ENCODE peak calls at places on chromosomes 11 and 22, in nine cellular contexts. One of them, this sample, is unnamed.

GRCh38 chr11:120227228-120227852 is 12.6 kb upstream of the POU2F3 start:
- DNase-seq in right lobe of liver: no peak
- DNase-seq in sigmoid colon: peak
- DNase-seq in CD8-positive, alpha-beta memory T cell: no peak
- DNase-seq in tibial artery: no peak
- DNase-seq in foreskin keratinocyte: no peak
- DNase-seq in IMR-90: no peak
- DNase-seq in A549: no peak
- DNase-seq in colonic mucosa: no peak
- DNase-seq in this sample: no peak

GRCh38 chr11:44235765-44236201 is 74.2 kb downstream of the ALX4 start:
- DNase-seq in IMR-90: peak
- DNase-seq in foreskin keratinocyte: no peak
- DNase-seq in colonic mucosa: no peak
- DNase-seq in CD8-positive, alpha-beta memory T cell: no peak
- DNase-seq in tibial artery: no peak
- DNase-seq in sigmoid colon: no peak
- DNase-seq in A549: no peak
- DNase-seq in right lobe of liver: no peak
- DNase-seq in this sample: no peak

GRCh38 chr22:23183107-23183698 is 2.9 kb downstream of the BCR start:
- DNase-seq in A549: no peak
- DNase-seq in right lobe of liver: no peak
- DNase-seq in CD8-positive, alpha-beta memory T cell: no peak
- DNase-seq in tibial artery: peak
- DNase-seq in sigmoid colon: no peak
- DNase-seq in foreskin keratinocyte: no peak
- DNase-seq in colonic mucosa: peak
- DNase-seq in IMR-90: peak
- DNase-seq in this sample: no peak

GRCh38 chr11:126491092-126491491 is 135.6 kb downstream of the ST3GAL4 start:
- DNase-seq in sigmoid colon: peak
- DNase-seq in IMR-90: no peak
- DNase-seq in tibial artery: no peak
- DNase-seq in colonic mucosa: no peak
- DNase-seq in right lobe of liver: no peak
- DNase-seq in CD8-positive, alpha-beta memory T cell: no peak
- DNase-seq in A549: no peak
- DNase-seq in foreskin keratinocyte: no peak
- DNase-seq in this sample: no peak

GRCh38 chr11:27701262-27702105 is 1.2 kb upstream of the BDNF start:
- DNase-seq in colonic mucosa: peak
- DNase-seq in CD8-positive, alpha-beta memory T cell: no peak
- DNase-seq in right lobe of liver: no peak
- DNase-seq in sigmoid colon: no peak
- DNase-seq in IMR-90: peak
- DNase-seq in A549: peak
- DNase-seq in foreskin keratinocyte: no peak
- DNase-seq in tibial artery: peak
- DNase-seq in this sample: no peak

GRCh38 chr11:79493555-79494171 is 52.8 kb upstream of the TENM4 start:
- DNase-seq in sigmoid colon: peak
- DNase-seq in A549: peak
- DNase-seq in tibial artery: peak
- DNase-seq in CD8-positive, alpha-beta memory T cell: no peak
- DNase-seq in IMR-90: peak
- DNase-seq in foreskin keratinocyte: peak
- DNase-seq in colonic mucosa: peak
- DNase-seq in right lobe of liver: peak
- DNase-seq in this sample: no peak

GRCh38 chr11:75475767-75476650 is 43.0 kb upstream of the KLHL35 start:
- DNase-seq in IMR-90: peak
- DNase-seq in sigmoid colon: no peak
- DNase-seq in foreskin keratinocyte: peak
- DNase-seq in tibial artery: no peak
- DNase-seq in right lobe of liver: no peak
- DNase-seq in CD8-positive, alpha-beta memory T cell: peak
- DNase-seq in A549: no peak
- DNase-seq in colonic mucosa: peak
- DNase-seq in this sample: no peak

GRCh38 chr11:47152953-47153950 is 23.4 kb downstream of the ARFGAP2 start:
- DNase-seq in colonic mucosa: peak
- DNase-seq in CD8-positive, alpha-beta memory T cell: peak
- DNase-seq in IMR-90: peak
- DNase-seq in sigmoid colon: peak
- DNase-seq in tibial artery: peak
- DNase-seq in A549: peak
- DNase-seq in foreskin keratinocyte: peak
- DNase-seq in right lobe of liver: peak
- DNase-seq in this sample: no peak

GRCh38 chr11:1373536-1374214 is 16.1 kb upstream of the BRSK2 start:
- DNase-seq in CD8-positive, alpha-beta memory T cell: no peak
- DNase-seq in right lobe of liver: no peak
- DNase-seq in foreskin keratinocyte: no peak
- DNase-seq in A549: no peak
- DNase-seq in colonic mucosa: no peak
- DNase-seq in IMR-90: peak
- DNase-seq in sigmoid colon: no peak
- DNase-seq in tibial artery: no peak
- DNase-seq in this sample: no peak

GRCh38 chr22:46542011-46542985 is 4.9 kb upstream of the CELSR1 start:
- DNase-seq in tibial artery: peak
- DNase-seq in right lobe of liver: peak
- DNase-seq in A549: peak
- DNase-seq in CD8-positive, alpha-beta memory T cell: peak
- DNase-seq in colonic mucosa: peak
- DNase-seq in IMR-90: peak
- DNase-seq in sigmoid colon: peak
- DNase-seq in foreskin keratinocyte: peak
- DNase-seq in this sample: no peak

GRCh38 chr11:33310720-33311500 is 53.7 kb downstream of the HIPK3 start:
- DNase-seq in CD8-positive, alpha-beta memory T cell: no peak
- DNase-seq in foreskin keratinocyte: no peak
- DNase-seq in right lobe of liver: no peak
- DNase-seq in tibial artery: no peak
- DNase-seq in colonic mucosa: no peak
- DNase-seq in A549: no peak
- DNase-seq in sigmoid colon: no peak
- DNase-seq in IMR-90: peak
- DNase-seq in this sample: no peak

GRCh38 chr11:121523581-121524232 is 70.9 kb upstream of the SORL1-AS1 start:
- DNase-seq in IMR-90: no peak
- DNase-seq in foreskin keratinocyte: no peak
- DNase-seq in tibial artery: no peak
- DNase-seq in right lobe of liver: no peak
- DNase-seq in sigmoid colon: no peak
- DNase-seq in CD8-positive, alpha-beta memory T cell: no peak
- DNase-seq in colonic mucosa: no peak
- DNase-seq in A549: no peak
- DNase-seq in this sample: no peak
- H3K27ac ChIP-seq in IMR-90: no peak
- H3K27ac ChIP-seq in foreskin keratinocyte: no peak
- H3K27ac ChIP-seq in tibial artery: peak
- H3K27ac ChIP-seq in right lobe of liver: no peak
- H3K27ac ChIP-seq in sigmoid colon: no peak
- H3K27ac ChIP-seq in CD8-positive, alpha-beta memory T cell: no peak
- H3K27ac ChIP-seq in colonic mucosa: no peak
- H3K27ac ChIP-seq in A549: no peak
- H3K27ac ChIP-seq in this sample: no peak

DNA sequence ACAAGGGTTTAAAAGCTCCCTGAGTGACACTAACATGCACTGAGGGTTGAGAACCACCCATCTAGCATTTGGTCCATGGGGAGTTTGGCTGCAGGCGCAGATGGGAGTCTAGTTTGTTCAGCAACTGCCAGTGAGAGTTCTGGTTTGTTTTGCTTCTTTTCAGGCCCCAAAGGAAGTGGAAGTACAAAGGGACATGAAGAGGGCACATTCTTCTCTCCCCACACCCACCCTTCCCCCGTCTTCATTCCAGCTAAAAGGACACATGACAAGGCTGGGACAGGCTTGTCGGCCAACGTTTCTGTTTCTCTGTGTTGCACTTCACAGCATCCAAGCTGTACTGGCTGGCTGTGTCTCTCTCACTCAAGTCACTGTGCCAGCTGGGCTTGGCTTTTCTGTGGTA is 8.2 kb upstream of the ENDOD1 start:
- DNase-seq in right lobe of liver: no peak
- DNase-seq in A549: no peak
- DNase-seq in foreskin keratinocyte: no peak
- DNase-seq in colonic mucosa: no peak
- DNase-seq in CD8-positive, alpha-beta memory T cell: no peak
- DNase-seq in sigmoid colon: peak
- DNase-seq in tibial artery: peak
- DNase-seq in IMR-90: no peak
- DNase-seq in this sample: no peak
- H3K27ac ChIP-seq in right lobe of liver: peak
- H3K27ac ChIP-seq in A549: no peak
- H3K27ac ChIP-seq in foreskin keratinocyte: no peak
- H3K27ac ChIP-seq in colonic mucosa: no peak
- H3K27ac ChIP-seq in CD8-positive, alpha-beta memory T cell: no peak
- H3K27ac ChIP-seq in sigmoid colon: peak
- H3K27ac ChIP-seq in tibial artery: peak
- H3K27ac ChIP-seq in IMR-90: no peak
- H3K27ac ChIP-seq in this sample: no peak

GRCh38 chr11:2885676-2886081 is at the start of gene CDKN1C:
- DNase-seq in CD8-positive, alpha-beta memory T cell: peak
- DNase-seq in right lobe of liver: peak
- DNase-seq in tibial artery: peak
- DNase-seq in foreskin keratinocyte: peak
- DNase-seq in colonic mucosa: peak
- DNase-seq in sigmoid colon: peak
- DNase-seq in A549: peak
- DNase-seq in IMR-90: peak
- DNase-seq in this sample: no peak

GRCh38 chr11:2885017-2885675 is 429 bp downstream of the CDKN1C start:
- DNase-seq in right lobe of liver: no peak
- DNase-seq in colonic mucosa: peak
- DNase-seq in CD8-positive, alpha-beta memory T cell: peak
- DNase-seq in sigmoid colon: peak
- DNase-seq in IMR-90: peak
- DNase-seq in foreskin keratinocyte: peak
- DNase-seq in tibial artery: peak
- DNase-seq in A549: peak
- DNase-seq in this sample: no peak

GRCh38 chr11:2884424-2884815 is 1.2 kb downstream of the CDKN1C start:
- DNase-seq in sigmoid colon: peak
- DNase-seq in foreskin keratinocyte: no peak
- DNase-seq in tibial artery: peak
- DNase-seq in IMR-90: no peak
- DNase-seq in right lobe of liver: no peak
- DNase-seq in CD8-positive, alpha-beta memory T cell: no peak
- DNase-seq in colonic mucosa: no peak
- DNase-seq in A549: no peak
- DNase-seq in this sample: no peak

GRCh38 chr11:2882681-2883110 is 2.9 kb downstream of the CDKN1C start:
- DNase-seq in foreskin keratinocyte: no peak
- DNase-seq in A549: no peak
- DNase-seq in sigmoid colon: no peak
- DNase-seq in right lobe of liver: no peak
- DNase-seq in tibial artery: no peak
- DNase-seq in CD8-positive, alpha-beta memory T cell: no peak
- DNase-seq in colonic mucosa: no peak
- DNase-seq in IMR-90: no peak
- DNase-seq in this sample: no peak

DNA sequence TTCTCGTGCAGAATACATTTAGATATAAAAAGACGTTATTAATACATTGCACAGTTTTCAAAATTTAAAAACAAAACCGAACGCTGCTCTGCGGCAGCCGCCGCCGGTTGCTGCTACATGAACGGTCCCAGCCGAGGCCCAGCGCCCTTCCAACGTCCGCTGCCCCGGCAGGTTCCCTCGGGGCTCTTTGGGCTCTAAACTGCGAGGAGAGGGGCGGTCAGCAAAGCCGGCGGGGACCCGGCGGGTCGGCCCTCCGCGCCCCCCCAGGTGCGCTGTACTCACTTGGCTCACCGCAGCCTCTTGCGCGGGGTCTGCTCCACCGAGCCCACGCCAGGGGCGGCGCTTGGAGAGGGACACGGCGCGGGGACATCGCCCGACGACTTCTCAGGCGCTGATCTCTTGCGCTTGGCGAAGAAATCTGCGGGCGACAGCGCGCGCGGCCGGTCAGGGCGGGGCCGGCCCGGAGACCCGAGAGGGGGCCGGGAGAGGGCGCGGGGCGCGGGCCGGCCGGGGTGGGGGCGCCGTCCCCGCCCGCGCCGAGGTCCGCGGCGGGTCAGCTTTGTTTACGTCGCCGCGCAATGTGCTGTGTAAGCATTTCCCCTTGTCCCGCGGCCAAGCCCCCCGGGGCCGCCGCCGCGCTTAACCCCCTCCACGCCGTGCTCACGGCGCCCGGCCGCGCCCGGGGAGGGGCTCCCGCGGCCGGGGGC is 1.7 kb downstream of the CDKN1C start:
- DNase-seq in foreskin keratinocyte: no peak
- DNase-seq in A549: no peak
- DNase-seq in colonic mucosa: no peak
- DNase-seq in tibial artery: peak
- DNase-seq in CD8-positive, alpha-beta memory T cell: no peak
- DNase-seq in IMR-90: no peak
- DNase-seq in right lobe of liver: no peak
- DNase-seq in sigmoid colon: no peak
- DNase-seq in this sample: no peak
- H3K27ac ChIP-seq in foreskin keratinocyte: no peak
- H3K27ac ChIP-seq in A549: peak
- H3K27ac ChIP-seq in colonic mucosa: no peak
- H3K27ac ChIP-seq in tibial artery: peak
- H3K27ac ChIP-seq in CD8-positive, alpha-beta memory T cell: no peak
- H3K27ac ChIP-seq in IMR-90: peak
- H3K27ac ChIP-seq in right lobe of liver: peak
- H3K27ac ChIP-seq in sigmoid colon: peak
- H3K27ac ChIP-seq in this sample: no peak

GRCh38 chr11:8768625-8769333 is 86.2 kb downstream of the RPL27A start:
- DNase-seq in CD8-positive, alpha-beta memory T cell: no peak
- DNase-seq in foreskin keratinocyte: peak
- DNase-seq in A549: peak
- DNase-seq in sigmoid colon: no peak
- DNase-seq in right lobe of liver: no peak
- DNase-seq in colonic mucosa: no peak
- DNase-seq in IMR-90: peak
- DNase-seq in tibial artery: peak
- DNase-seq in this sample: no peak

GRCh38 chr11:8765294-8765693 is 82.7 kb downstream of the RPL27A start:
- DNase-seq in sigmoid colon: no peak
- DNase-seq in right lobe of liver: no peak
- DNase-seq in A549: peak
- DNase-seq in tibial artery: no peak
- DNase-seq in foreskin keratinocyte: peak
- DNase-seq in IMR-90: peak
- DNase-seq in colonic mucosa: no peak
- DNase-seq in CD8-positive, alpha-beta memory T cell: no peak
- DNase-seq in this sample: no peak

GRCh38 chr11:8767466-8768142 is 85.0 kb downstream of the RPL27A start:
- DNase-seq in A549: no peak
- DNase-seq in colonic mucosa: no peak
- DNase-seq in IMR-90: no peak
- DNase-seq in foreskin keratinocyte: peak
- DNase-seq in right lobe of liver: no peak
- DNase-seq in tibial artery: no peak
- DNase-seq in CD8-positive, alpha-beta memory T cell: no peak
- DNase-seq in sigmoid colon: no peak
- DNase-seq in this sample: no peak

GRCh38 chr11:8766993-8767374 is 84.4 kb downstream of the RPL27A start:
- DNase-seq in tibial artery: no peak
- DNase-seq in A549: no peak
- DNase-seq in sigmoid colon: no peak
- DNase-seq in CD8-positive, alpha-beta memory T cell: no peak
- DNase-seq in IMR-90: no peak
- DNase-seq in colonic mucosa: no peak
- DNase-seq in foreskin keratinocyte: no peak
- DNase-seq in right lobe of liver: no peak
- DNase-seq in this sample: no peak

GRCh38 chr11:8766043-8766992 is 83.7 kb downstream of the RPL27A start:
- DNase-seq in colonic mucosa: no peak
- DNase-seq in CD8-positive, alpha-beta memory T cell: no peak
- DNase-seq in tibial artery: no peak
- DNase-seq in A549: no peak
- DNase-seq in sigmoid colon: no peak
- DNase-seq in IMR-90: peak
- DNase-seq in foreskin keratinocyte: peak
- DNase-seq in right lobe of liver: no peak
- DNase-seq in this sample: no peak
- H3K27ac ChIP-seq in colonic mucosa: no peak
- H3K27ac ChIP-seq in CD8-positive, alpha-beta memory T cell: no peak
- H3K27ac ChIP-seq in tibial artery: peak
- H3K27ac ChIP-seq in A549: no peak
- H3K27ac ChIP-seq in sigmoid colon: peak
- H3K27ac ChIP-seq in IMR-90: peak
- H3K27ac ChIP-seq in foreskin keratinocyte: no peak
- H3K27ac ChIP-seq in right lobe of liver: peak
- H3K27ac ChIP-seq in this sample: peak

This sample was measured in epithelial cell of prostate.